ENCODE peak calls at places on chromosome X, in seven cellular contexts. One of them, this sample, is unnamed.

GRCh38 chrX:134949271-134949670 is 41.5 kb upstream of the SMIM10 start:
- DNase-seq in T-cell: no peak
- DNase-seq in WTC11: no peak
- DNase-seq in Calu3: peak
- DNase-seq in GDM1: no peak
- DNase-seq in mesothelial cell of epicardium: no peak
- DNase-seq in stromal cell of bone marrow: no peak
- DNase-seq in this sample: no peak

GRCh38 chrX:72001471-72001870 is 90.8 kb downstream of the NHSL2 start:
- DNase-seq in Calu3: no peak
- DNase-seq in GDM1: no peak
- DNase-seq in stromal cell of bone marrow: no peak
- DNase-seq in WTC11: peak
- DNase-seq in mesothelial cell of epicardium: no peak
- DNase-seq in T-cell: no peak
- DNase-seq in this sample: no peak

GRCh38 chrX:122835886-122836285 is 348.2 kb upstream of the GRIA3 start:
- DNase-seq in T-cell: no peak
- DNase-seq in mesothelial cell of epicardium: no peak
- DNase-seq in stromal cell of bone marrow: no peak
- DNase-seq in GDM1: no peak
- DNase-seq in Calu3: no peak
- DNase-seq in WTC11: no peak
- DNase-seq in this sample: no peak

GRCh38 chrX:107447642-107448041 is 1.8 kb upstream of the FRMPD3 start:
- DNase-seq in stromal cell of bone marrow: peak
- DNase-seq in WTC11: no peak
- DNase-seq in Calu3: no peak
- DNase-seq in T-cell: no peak
- DNase-seq in GDM1: no peak
- DNase-seq in mesothelial cell of epicardium: no peak
- DNase-seq in this sample: no peak

GRCh38 chrX:133792198-133792953 is 193.0 kb downstream of the GPC3 start:
- DNase-seq in stromal cell of bone marrow: peak
- DNase-seq in mesothelial cell of epicardium: peak
- DNase-seq in Calu3: peak
- DNase-seq in T-cell: peak
- DNase-seq in WTC11: peak
- DNase-seq in GDM1: peak
- DNase-seq in this sample: peak

GRCh38 chrX:134669378-134670098 is 11.3 kb upstream of the PLAC1 start:
- DNase-seq in Calu3: no peak
- DNase-seq in WTC11: no peak
- DNase-seq in T-cell: no peak
- DNase-seq in stromal cell of bone marrow: no peak
- DNase-seq in mesothelial cell of epicardium: no peak
- DNase-seq in GDM1: no peak
- DNase-seq in this sample: peak

GRCh38 chrX:56994375-56995270 is 718 bp downstream of the SPIN3 start:
- DNase-seq in mesothelial cell of epicardium: no peak
- DNase-seq in T-cell: no peak
- DNase-seq in GDM1: no peak
- DNase-seq in WTC11: no peak
- DNase-seq in Calu3: no peak
- DNase-seq in stromal cell of bone marrow: no peak
- DNase-seq in this sample: no peak

GRCh38 chrX:123186796-123187195 is 2.7 kb downstream of the GRIA3 start:
- DNase-seq in mesothelial cell of epicardium: no peak
- DNase-seq in WTC11: no peak
- DNase-seq in T-cell: no peak
- DNase-seq in GDM1: no peak
- DNase-seq in stromal cell of bone marrow: no peak
- DNase-seq in Calu3: no peak
- DNase-seq in this sample: no peak